ENCODE peak calls at places on chromosomes 2 and 18, in eight cellular contexts. H, P, A, U, R, N, F and I are unnamed samples.

GRCh38 chr18:48669180-48669675 is 130.4 kb downstream of the CTIF start:
- DNase-seq in A (no peak), N (no peak), R (no peak), F (no peak), U (no peak), H (no peak), P (no peak), I (no peak)

GRCh38 chr2:102355526-102356380 is at the start of gene IL18R1:
- DNase-seq in R (peak), F (peak), A (peak), H (no peak), P (peak), U (peak), N (peak), I (peak)

GRCh38 chr2:242030226-242030575 is 160.7 kb downstream of the RTP5 start:
- DNase-seq in A (peak), H (no peak), R (no peak), N (no peak), P (no peak), U (no peak), F (no peak), I (no peak)

GRCh38 chr2:104434363-104434792 is 419.5 kb upstream of the POU3F3 start:
- DNase-seq in N (peak), H (no peak), F (peak), P (no peak), R (no peak), A (peak), U (no peak), I (no peak)

GRCh38 chr18:63132819-63133200 is 186.8 kb downstream of the BCL2 start:
- DNase-seq in N (no peak), H (no peak), R (no peak), U (no peak), P (no peak), A (no peak), F (no peak), I (no peak)

GRCh38 chr2:120392923-120393322 is 47.0 kb downstream of the INHBB start:
- DNase-seq in N (no peak), F (no peak), R (no peak), P (no peak), U (no peak), A (no peak), H (no peak), I (no peak)

GRCh38 chr2:200486529-200486928 is 23.3 kb downstream of the KCTD18 start:
- DNase-seq in N (no peak), H (no peak), F (no peak), R (no peak), A (no peak), P (no peak), U (no peak), I (no peak)

GRCh38 chr2:119440501-119440870 is 8.8 kb downstream of the TMEM37 start:
- DNase-seq in R (no peak), P (no peak), A (no peak), N (no peak), H (no peak), F (no peak), U (no peak), I (no peak)

GRCh38 chr18:48833701-48834394 is 116.9 kb downstream of the SMAD7 start:
- DNase-seq in A (peak), N (peak), H (peak), U (peak), P (peak), R (no peak), F (no peak), I (peak)

GRCh38 chr2:187774551-187775071 is 220.4 kb upstream of the TFPI start:
- DNase-seq in N (no peak), R (no peak), A (no peak), F (no peak), H (no peak), P (no peak), U (no peak), I (no peak)

GRCh38 chr2:138708682-138709241 is 71.4 kb downstream of the NXPH2 start:
- DNase-seq in F (no peak), A (no peak), P (no peak), N (no peak), R (no peak), U (no peak), H (no peak), I (no peak)

GRCh38 chr2:10900216-10901109 is 11.3 kb upstream of the KCNF1 start:
- DNase-seq in U (no peak), H (peak), N (peak), P (no peak), A (no peak), R (no peak), F (no peak), I (no peak)

GRCh38 chr2:173145454-173145853 is 69.8 kb downstream of the MAP3K20 start:
- DNase-seq in F (no peak), A (no peak), H (no peak), R (no peak), P (no peak), N (no peak), U (no peak), I (no peak)

GRCh38 chr2:56713161-56713676 is 529.4 kb downstream of the CCDC85A start:
- DNase-seq in U (no peak), P (no peak), N (no peak), H (peak), R (no peak), A (no peak), F (no peak), I (no peak)

GRCh38 chr2:160836755-160837154 is 323.5 kb upstream of the TANK start:
- DNase-seq in H (no peak), R (no peak), N (no peak), P (no peak), A (no peak), U (no peak), F (no peak), I (no peak)